ENCODE peak calls at places on chromosomes 11 and 22, in five cellular contexts. E, G, I, K and B are unnamed samples.

GRCh38 chr11:87859583-87859982 is 315.7 kb downstream of the RAB38 start:
- DNase-seq in E (no peak), G (no peak), I (no peak), K (no peak), B (no peak)

GRCh38 chr22:38468761-38469305 is 937 bp downstream of the KDELR3 start:
- DNase-seq in E (no peak), G (no peak), I (no peak), K (no peak), B (no peak)

GRCh38 chr11:125263268-125263790 is 98.8 kb downstream of the PKNOX2 start:
- DNase-seq in E (no peak), G (peak; percentile 99), I (peak; percentile 99), K (peak; percentile 100), B (no peak)

GRCh38 chr11:10784229-10785145 is 24.2 kb downstream of the EIF4G2 start:
- DNase-seq in E (peak; percentile 8), G (no peak), I (peak; percentile 66), K (peak; percentile 35), B (no peak)

GRCh38 chr22:27637604-27638003 is 164.0 kb downstream of the MN1 start:
- DNase-seq in E (no peak), G (peak; percentile 67), I (no peak), K (peak; percentile 28), B (no peak)

GRCh38 chr11:105181521-105181920 is 42.0 kb upstream of the CARD18 start:
- DNase-seq in E (no peak), G (peak; percentile 53), I (no peak), K (peak; percentile 43), B (no peak)

GRCh38 chr11:5369793-5370192 is 13.8 kb upstream of the OR51M1 start:
- DNase-seq in E (no peak), G (peak; percentile 68), I (peak; percentile 36), K (peak; percentile 90), B (no peak)

GRCh38 chr11:13169709-13170108 is 107.9 kb upstream of the BMAL1 start:
- DNase-seq in E (no peak), G (peak; percentile 86), I (no peak), K (peak; percentile 94), B (no peak)

GRCh38 chr22:18987765-18988164 is 51.7 kb upstream of the PRODH start:
- DNase-seq in E (no peak), G (peak; percentile 5), I (peak; percentile 62), K (no peak), B (no peak)

GRCh38 chr22:41603873-41604332 is 14.3 kb upstream of the PMM1 start:
- DNase-seq in E (no peak), G (no peak), I (no peak), K (no peak), B (no peak)

GRCh38 chr22:49934891-49935557 is 16.6 kb downstream of the CRELD2 start:
- DNase-seq in E (peak; percentile 35), G (peak; percentile 72), I (peak; percentile 65), K (peak; percentile 39), B (no peak)

GRCh38 chr22:47836957-47837356 is 1074.5 kb downstream of the TBC1D22A start:
- DNase-seq in E (no peak), G (peak; percentile 8), I (no peak), K (no peak), B (no peak)

GRCh38 chr11:78567209-78567608 is 7.5 kb downstream of the NARS2 start:
- DNase-seq in E (no peak), G (peak; percentile 71), I (no peak), K (peak; percentile 53), B (no peak)

GRCh38 chr11:6817668-6818067 is 18.2 kb upstream of the OR6A2 start:
- DNase-seq in E (no peak), G (peak; percentile 13), I (peak; percentile 68), K (peak; percentile 2), B (no peak)

GRCh38 chr11:83241291-83241946 is 44.7 kb downstream of the CCDC90B start:
- DNase-seq in E (no peak), G (peak; percentile 81), I (peak; percentile 79), K (peak; percentile 77), B (peak; percentile 1)

GRCh38 chr11:95451261-95451660 is 220.3 kb upstream of the SESN3 start:
- DNase-seq in E (no peak), G (no peak), I (no peak), K (no peak), B (no peak)

GRCh38 chr11:6658647-6659046 is 3.0 kb upstream of the DCHS1 start:
- DNase-seq in E (no peak), G (no peak), I (no peak), K (no peak), B (no peak)

GRCh38 chr11:66479741-66480115 is 506 bp upstream of the DPP3 start:
- DNase-seq in E (no peak), G (no peak), I (no peak), K (no peak), B (peak; percentile 53)

GRCh38 chr11:20374746-20375305 is 11.3 kb downstream of the HTATIP2 start:
- DNase-seq in E (no peak), G (peak; percentile 10), I (no peak), K (peak; percentile 37), B (no peak)